ENCODE peak calls at places on chromosomes 12 and 14, in ten cellular contexts. O is tibial artery, H is iPS DF 6.9, G is thoracic aorta, C is A549, B is adipocyte, T is skeletal muscle cell, K is aorta, Q is fibroblast of lung, M is fibroblast of mammary gland. F is an unnamed sample.

GRCh38 chr12:107917912-107918800 is 143.7 kb downstream of the ASCL4 start:
- DNase-seq in C (peak), T (no peak), O (no peak), M (peak), Q (peak), B (peak), H (peak), K (no peak), G (no peak), F (peak)

GRCh38 chr12:51401020-51401419 is 9.8 kb upstream of the GALNT6 start:
- DNase-seq in Q (no peak), O (no peak), K (no peak), G (no peak), M (no peak), B (no peak), H (no peak), C (no peak), T (no peak), F (no peak)

GRCh38 chr14:52876311-52876710 is 74.5 kb downstream of the FERMT2 start:
- DNase-seq in B (peak), Q (peak), C (no peak), K (no peak), O (no peak), T (no peak), H (no peak), G (no peak), M (peak), F (no peak)

GRCh38 chr12:47328831-47329545 is 249.2 kb upstream of the AMIGO2 start:
- DNase-seq in B (peak), O (no peak), T (no peak), Q (no peak), G (no peak), H (no peak), K (no peak), M (peak), C (no peak), F (peak)

GRCh38 chr12:40701756-40702155 is 9.5 kb downstream of the CNTN1 start:
- DNase-seq in B (no peak), H (no peak), K (no peak), M (no peak), G (no peak), T (no peak), Q (no peak), O (no peak), C (no peak), F (no peak)

GRCh38 chr12:89453579-89453978 is 71.0 kb downstream of the GALNT4 start:
- DNase-seq in C (no peak), T (no peak), Q (peak), B (peak), K (no peak), M (peak), O (no peak), H (no peak), G (no peak), F (peak)

GRCh38 chr12:52657305-52657902 is 5.4 kb upstream of the KRT2 start:
- DNase-seq in C (no peak), H (no peak), K (no peak), T (no peak), Q (no peak), G (no peak), M (no peak), B (no peak), O (no peak), F (no peak)

GRCh38 chr12:46071769-46072624 is 81.6 kb upstream of the SCAF11 start:
- DNase-seq in C (peak), B (peak), H (peak), T (peak), G (no peak), Q (peak), K (peak), O (peak), M (peak), F (peak)

GRCh38 chr14:38867561-38868150 is 235.4 kb downstream of the SEC23A start:
- DNase-seq in C (peak), G (peak), Q (peak), K (peak), T (peak), M (peak), H (peak), B (peak), O (peak), F (peak)

GRCh38 chr14:105161314-105161713 is 7.3 kb downstream of the JAG2 start:
- DNase-seq in C (no peak), B (no peak), Q (no peak), H (no peak), M (no peak), K (no peak), G (no peak), T (no peak), O (no peak), F (peak)

GRCh38 chr12:14936224-14936861 is 2.0 kb downstream of the ERP27 start:
- DNase-seq in K (no peak), G (no peak), M (peak), C (no peak), Q (no peak), O (no peak), H (no peak), T (no peak), B (no peak), F (peak)

GRCh38 chr14:96066976-96067375 is 27.8 kb downstream of the C14orf132 start:
- DNase-seq in H (no peak), O (peak), K (no peak), C (no peak), Q (no peak), G (no peak), T (no peak), M (no peak), B (no peak), F (no peak)

GRCh38 chr12:131132118-131132892 is 178.6 kb downstream of the ADGRD1 start:
- DNase-seq in H (peak), G (no peak), T (no peak), M (peak), B (peak), O (peak), Q (peak), C (peak), K (peak), F (no peak)

GRCh38 chr14:78202976-78203375 is 32.8 kb downstream of the NRXN3 start:
- DNase-seq in G (no peak), H (no peak), O (no peak), C (no peak), K (no peak), T (no peak), M (no peak), Q (no peak), B (no peak), F (peak)

GRCh38 chr14:92633274-92633616 is 115.2 kb downstream of the LGMN start:
- DNase-seq in G (no peak), T (no peak), K (no peak), O (no peak), B (no peak), C (no peak), M (no peak), Q (no peak), H (no peak), F (no peak)

GRCh38 chr12:52942056-52942913 is 6.6 kb upstream of the KRT18 start:
- DNase-seq in B (no peak), T (no peak), C (no peak), M (no peak), G (no peak), H (no peak), K (no peak), O (no peak), Q (no peak), F (peak)

GRCh38 chr12:116630762-116631161 is 71.6 kb downstream of the MAP1LC3B2 start:
- DNase-seq in M (no peak), C (no peak), B (no peak), H (no peak), O (no peak), T (no peak), G (no peak), K (no peak), Q (no peak), F (no peak)

GRCh38 chr12:49644620-49644994 is 21.2 kb downstream of the PRPF40B start:
- DNase-seq in H (peak), M (peak), K (peak), T (no peak), B (peak), O (peak), Q (peak), C (peak), G (no peak), F (peak)

GRCh38 chr12:46160081-46160980 is 108.5 kb downstream of the SLC38A1 start:
- DNase-seq in M (peak), G (no peak), B (peak), H (no peak), O (peak), K (peak), C (no peak), T (peak), Q (peak), F (peak)

GRCh38 chr12:109583733-109584132 is 10.1 kb downstream of the MVK start:
- DNase-seq in Q (no peak), M (peak), K (no peak), H (no peak), C (no peak), G (no peak), B (no peak), O (no peak), T (no peak), F (no peak)

GRCh38 chr14:59585891-59586554 is 9.4 kb upstream of the CCDC175 start:
- DNase-seq in G (no peak), T (peak), B (peak), M (no peak), H (no peak), Q (peak), K (no peak), C (no peak), O (no peak), F (peak)

GRCh38 chr14:24213866-24214652 is 771 bp upstream of the CHMP4A start:
- DNase-seq in G (no peak), B (no peak), Q (no peak), T (no peak), M (no peak), H (no peak), O (peak), K (no peak), C (no peak), F (no peak)

GRCh38 chr12:104478396-104479140 is 21.8 kb downstream of the CHST11 start:
- DNase-seq in T (no peak), O (no peak), B (no peak), H (no peak), M (no peak), C (no peak), Q (no peak), G (no peak), K (no peak), F (no peak)

GRCh38 chr12:124613151-124613585 is 45.8 kb upstream of the NCOR2 start:
- DNase-seq in G (no peak), Q (peak), B (peak), H (no peak), C (no peak), O (no peak), M (peak), T (peak), K (peak), F (peak)

GRCh38 chr14:70660967-70661871 is 19.5 kb downstream of the TTC9 start:
- DNase-seq in K (no peak), G (no peak), C (no peak), T (no peak), H (no peak), O (no peak), B (no peak), Q (no peak), M (no peak), F (peak)

GRCh38 chr12:109563291-109564284 is 9.7 kb downstream of the MMAB start:
- DNase-seq in G (no peak), K (no peak), O (no peak), M (no peak), Q (no peak), H (no peak), B (no peak), T (no peak), C (no peak), F (no peak)

GRCh38 chr14:102462391-102462790 is 47.2 kb downstream of the ANKRD9 start:
- DNase-seq in O (no peak), K (no peak), T (no peak), B (peak), G (no peak), H (no peak), C (no peak), M (no peak), Q (no peak), F (no peak)

GRCh38 chr12:88006351-88006750 is 22.9 kb downstream of the C12orf50 start:
- DNase-seq in B (no peak), H (no peak), T (no peak), C (no peak), M (no peak), Q (no peak), K (no peak), O (no peak), G (no peak), F (no peak)

GRCh38 chr12:87995581-87996178 is 33.5 kb downstream of the C12orf50 start:
- DNase-seq in B (peak), T (peak), O (no peak), G (no peak), Q (peak), K (peak), M (peak), C (peak), H (peak), F (peak)

DNA sequence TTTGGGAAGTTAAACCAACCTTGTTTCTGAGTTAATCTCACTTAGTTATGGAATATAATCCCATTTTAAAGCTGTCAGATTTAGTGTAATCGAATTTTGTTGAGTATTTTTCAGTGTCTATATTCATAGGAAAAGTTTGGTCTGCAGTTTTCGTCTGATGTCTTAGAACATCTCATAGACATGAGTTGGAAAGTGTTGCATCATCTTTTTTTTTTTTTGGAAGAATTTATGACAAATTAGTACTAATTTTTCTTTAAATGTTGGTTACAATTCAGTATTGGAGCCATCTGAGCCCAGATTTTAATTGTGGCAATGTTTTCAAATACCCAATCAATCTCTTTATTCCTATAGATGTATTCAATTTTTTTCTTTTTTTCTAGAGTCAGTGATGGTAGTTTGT is 27.9 kb downstream of the C12orf50 start:
- DNase-seq in O (no peak), G (no peak), B (no peak), K (no peak), C (no peak), H (no peak), Q (no peak), M (no peak), T (no peak), F (no peak)
- H3K4me3 ChIP-seq in O (no peak), G (no peak), B (no peak), K (no peak), C (no peak), H (no peak), Q (no peak), M (no peak), T (no peak), F (no peak)

GRCh38 chr12:120659151-120659525 is 18.7 kb downstream of the CABP1 start:
- DNase-seq in G (no peak), M (no peak), H (no peak), T (no peak), K (no peak), Q (no peak), B (no peak), C (no peak), O (no peak), F (no peak)
- H3K4me3 ChIP-seq in G (no peak), M (no peak), H (no peak), T (no peak), K (no peak), Q (no peak), B (no peak), C (no peak), O (no peak), F (no peak)

DNA sequence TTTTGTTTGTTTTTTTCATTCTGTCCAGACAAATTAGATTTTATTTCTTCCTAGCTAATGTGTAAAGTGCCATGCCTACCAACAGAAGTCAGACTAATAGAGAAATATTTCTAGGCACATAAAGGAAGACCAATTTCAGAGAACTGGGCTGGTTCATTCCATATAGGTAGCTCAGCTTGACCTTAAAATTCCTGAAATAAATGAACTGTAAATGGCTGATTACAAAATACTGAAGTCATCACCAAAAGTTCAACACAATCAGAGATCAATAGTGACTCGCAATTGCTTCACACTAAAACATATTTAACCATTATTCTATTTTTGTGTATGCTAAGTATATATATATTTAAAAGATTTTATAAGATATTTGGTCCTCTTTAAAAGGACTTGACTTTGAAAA is 34.2 kb downstream of the PTPRB start:
- DNase-seq in G (no peak), C (no peak), Q (no peak), T (no peak), M (no peak), K (no peak), H (no peak), O (no peak), B (peak), F (peak)
- H3K4me3 ChIP-seq in G (no peak), C (no peak), Q (no peak), T (no peak), M (no peak), K (no peak), H (no peak), O (no peak), B (no peak), F (no peak)

DNA sequence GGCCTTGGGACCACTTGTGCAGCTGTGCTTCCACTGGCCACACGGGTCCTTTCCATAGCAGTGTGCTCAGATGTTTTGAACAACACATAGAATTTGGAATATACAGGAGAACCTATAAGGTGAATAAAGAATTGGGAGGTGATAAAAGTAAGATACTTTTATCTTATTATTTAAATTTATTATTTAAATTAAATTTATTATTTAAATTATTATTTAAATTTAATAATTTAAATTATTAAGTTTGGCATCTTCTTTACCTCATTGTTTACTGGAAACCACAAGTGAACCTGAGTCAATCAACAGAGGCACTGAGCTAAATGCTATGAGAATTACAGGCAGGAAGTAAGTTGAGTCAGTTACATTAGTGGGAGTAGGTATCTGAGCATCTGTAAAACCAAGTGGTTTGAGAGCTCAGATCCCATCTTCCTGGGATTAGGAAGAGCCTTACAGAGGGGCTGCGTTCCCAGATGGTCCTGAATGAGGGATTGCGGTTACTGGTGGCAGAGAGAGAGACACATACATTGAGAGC is 103.1 kb downstream of the ESR2 start:
- DNase-seq in M (peak), O (no peak), K (no peak), Q (no peak), G (no peak), C (no peak), H (no peak), T (no peak), B (no peak), F (no peak)
- H3K4me3 ChIP-seq in M (no peak), O (no peak), K (no peak), Q (no peak), G (no peak), C (no peak), H (no peak), T (no peak), B (no peak), F (no peak)

DNA sequence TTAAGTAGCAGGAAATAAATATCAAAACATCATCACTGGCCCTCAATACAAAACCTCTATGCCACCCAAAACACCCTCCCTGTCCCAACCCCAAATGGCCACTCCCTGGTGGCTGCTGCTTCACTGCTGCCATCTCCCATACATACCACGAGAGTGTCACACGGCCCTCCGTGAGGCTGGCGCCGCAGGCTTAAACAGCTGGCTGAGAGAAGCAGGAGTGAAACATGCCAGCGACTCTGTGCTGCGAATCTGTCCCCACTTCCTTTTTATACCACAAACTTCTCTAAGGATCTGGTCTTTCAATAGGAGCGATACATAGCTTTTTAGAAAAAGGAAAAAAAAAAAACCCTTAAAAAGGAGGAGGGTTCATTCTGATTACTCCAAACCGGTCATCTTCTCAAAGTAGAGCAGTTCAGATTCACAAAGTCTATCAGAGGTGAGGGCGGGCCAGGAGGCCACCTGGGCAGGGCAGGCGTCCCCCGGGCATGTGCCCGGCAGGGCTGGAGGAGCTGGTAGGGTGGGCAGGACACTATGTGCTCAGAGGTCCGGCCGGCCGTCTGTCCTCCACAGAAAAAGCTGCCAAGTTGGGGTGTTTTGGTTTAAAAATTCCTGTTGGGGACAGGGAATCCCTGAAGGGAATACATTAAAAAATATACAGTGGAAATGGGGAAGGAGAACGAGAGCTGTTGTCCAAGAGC is 26.5 kb downstream of the MAX start:
- DNase-seq in H (no peak), B (no peak), G (no peak), M (no peak), K (peak), C (no peak), T (no peak), O (no peak), Q (no peak), F (no peak)
- H3K4me3 ChIP-seq in H (no peak), B (no peak), G (no peak), M (no peak), K (no peak), C (no peak), T (no peak), O (no peak), Q (no peak), F (no peak)

DNA sequence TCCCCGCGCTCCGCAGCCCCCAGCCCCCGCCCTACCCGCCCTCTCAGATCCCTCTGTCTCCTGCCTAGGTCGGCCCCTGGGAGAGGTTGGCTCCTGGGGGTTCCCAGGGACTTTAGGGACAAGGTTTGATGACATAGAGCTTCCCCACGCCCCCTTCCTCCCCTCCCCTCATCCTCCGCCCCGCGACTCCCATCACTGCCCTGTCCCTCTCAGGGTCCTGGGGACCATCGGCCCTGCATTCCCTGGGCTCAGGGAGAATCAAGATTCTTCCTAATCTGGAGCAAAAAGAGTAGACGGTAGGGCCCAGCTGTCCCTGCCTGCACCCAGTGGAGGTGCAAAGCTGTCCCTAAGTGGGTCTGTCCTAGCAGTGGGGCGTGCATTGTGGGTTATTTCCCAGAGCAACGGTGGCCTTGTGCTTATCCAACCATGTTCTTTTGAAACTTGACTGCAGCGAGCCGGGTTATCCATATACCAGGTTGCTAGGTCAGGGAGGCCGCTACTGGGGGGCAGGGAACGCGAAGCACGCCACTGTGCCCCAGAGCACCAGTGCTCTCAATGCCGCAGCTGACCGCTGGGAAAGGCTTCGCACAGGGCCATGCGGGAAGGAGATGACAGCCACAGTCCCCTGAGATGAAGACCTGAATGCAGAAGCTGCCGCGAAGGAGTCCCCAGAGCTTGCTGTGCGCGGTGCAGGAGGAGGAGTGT is 124.4 kb upstream of the PRMT8 start:
- DNase-seq in H (no peak), O (no peak), Q (no peak), M (no peak), G (no peak), K (no peak), T (no peak), C (no peak), B (no peak), F (no peak)
- H3K4me3 ChIP-seq in H (peak), O (no peak), Q (no peak), M (no peak), G (no peak), K (no peak), T (no peak), C (peak), B (no peak), F (no peak)

F was measured in epithelial cell of esophagus.